ENCODE peak calls at places on chromosome 18, in four cellular contexts. N is A549, X is NCI-H1930, Y is right lobe of liver. T is an unnamed sample.

GRCh38 chr18:7870855-7871254 is 303.7 kb downstream of the PTPRM start:
- DNase-seq in N (peak; percentile 26), X (no peak), Y (no peak), T (no peak)

GRCh38 chr18:9156604-9157249 is 20.1 kb downstream of the ANKRD12 start:
- DNase-seq in N (no peak), X (no peak), Y (no peak), T (no peak)

GRCh38 chr18:6058941-6059340 is 163.6 kb upstream of the TMEM200C start:
- DNase-seq in N (no peak), X (no peak), Y (no peak), T (no peak)

GRCh38 chr18:75533954-75534353 is 106.5 kb upstream of the SMIM21 start:
- DNase-seq in N (no peak), X (no peak), Y (no peak), T (no peak)

GRCh38 chr18:31741096-31741735 is 19.5 kb downstream of the SLC25A52 start:
- DNase-seq in N (peak; percentile 27), X (no peak), Y (no peak), T (peak; percentile 30)

GRCh38 chr18:37658894-37659293 is 93.3 kb upstream of the CELF4 start:
- DNase-seq in N (no peak), X (no peak), Y (no peak), T (no peak)

GRCh38 chr18:44969214-44969842 is 288.6 kb downstream of the SETBP1 start:
- DNase-seq in N (no peak), X (no peak), Y (no peak), T (no peak)

GRCh38 chr18:79884963-79885728 is 66.3 kb downstream of the SLC66A2 start:
- DNase-seq in N (no peak), X (no peak), Y (no peak), T (no peak)

GRCh38 chr18:79577451-79578395 is 101.9 kb upstream of the CTDP1 start:
- DNase-seq in N (no peak), X (no peak), Y (peak; percentile 23), T (no peak)

GRCh38 chr18:34242739-34243138 is 18.0 kb upstream of the NOL4 start:
- DNase-seq in N (no peak), X (no peak), Y (no peak), T (no peak)

GRCh38 chr18:7038330-7038846 is 79.2 kb downstream of the LAMA1 start:
- DNase-seq in N (peak; percentile 24), X (no peak), Y (peak; percentile 38), T (no peak)

GRCh38 chr18:48546411-48546810 is 7.6 kb downstream of the CTIF start:
- DNase-seq in N (no peak), X (no peak), Y (no peak), T (no peak)

GRCh38 chr18:5066380-5066977 is 130.6 kb downstream of the AKAIN1 start:
- DNase-seq in N (peak; percentile 20), X (no peak), Y (no peak), T (no peak)

GRCh38 chr18:3775996-3776395 is 326.0 kb downstream of the TGIF1 start:
- DNase-seq in N (no peak), X (no peak), Y (no peak), T (no peak)

GRCh38 chr18:48649231-48649630 is 110.4 kb downstream of the CTIF start:
- DNase-seq in N (no peak), X (no peak), Y (no peak), T (no peak)

GRCh38 chr18:49225160-49225559 is 235.3 kb downstream of the DYM start:
- DNase-seq in N (no peak), X (no peak), Y (no peak), T (no peak)

GRCh38 chr18:79736230-79736629 is 56.6 kb downstream of the CTDP1 start:
- DNase-seq in N (no peak), X (no peak), Y (no peak), T (no peak)

GRCh38 chr18:23283933-23284430 is 148.7 kb downstream of the CABLES1 start:
- DNase-seq in N (peak; percentile 33), X (no peak), Y (no peak), T (no peak)

GRCh38 chr18:39795350-39795749 is 2159.7 kb upstream of the PIK3C3 start:
- DNase-seq in N (no peak), X (no peak), Y (no peak), T (no peak)

GRCh38 chr18:29164993-29165599 is 988.2 kb upstream of the CDH2 start:
- DNase-seq in N (peak; percentile 57), X (no peak), Y (no peak), T (no peak)

GRCh38 chr18:36589857-36590543 is 238.8 kb downstream of the TPGS2 start:
- DNase-seq in N (no peak), X (no peak), Y (no peak), T (no peak)

GRCh38 chr18:13374468-13375301 is 156.1 kb downstream of the LDLRAD4 start:
- DNase-seq in N (no peak), X (no peak), Y (no peak), T (no peak)

GRCh38 chr18:75350440-75350839 is 77.1 kb downstream of the SMIM21 start:
- DNase-seq in N (no peak), X (no peak), Y (no peak), T (no peak)

GRCh38 chr18:7321831-7322230 is 90.9 kb downstream of the LRRC30 start:
- DNase-seq in N (no peak), X (no peak), Y (no peak), T (no peak)

GRCh38 chr18:60675801-60676200 is 303.2 kb upstream of the MC4R start:
- DNase-seq in N (no peak), X (no peak), Y (no peak), T (peak; percentile 5)

GRCh38 chr18:74994502-74995403 is 214.2 kb downstream of the PTGR3 start:
- DNase-seq in N (no peak), X (no peak), Y (no peak), T (no peak)

GRCh38 chr18:3211236-3211992 is 8.4 kb downstream of the MYOM1 start:
- DNase-seq in N (no peak), X (no peak), Y (no peak), T (no peak)

GRCh38 chr18:47756364-47757016 is 174.0 kb downstream of the SMAD2 start:
- DNase-seq in N (peak; percentile 64), X (peak; percentile 58), Y (peak; percentile 62), T (peak; percentile 13)

GRCh38 chr18:57959278-57959677 is 84.7 kb upstream of the NEDD4L start:
- DNase-seq in N (peak; percentile 80), X (peak; percentile 37), Y (peak; percentile 54), T (no peak)

GRCh38 chr18:61333746-61334490 is 688 bp downstream of the CDH20 start:
- DNase-seq in N (no peak), X (peak; percentile 30), Y (no peak), T (no peak)

GRCh38 chr18:30999186-30999585 is 43.4 kb downstream of the DSC3 start:
- DNase-seq in N (no peak), X (no peak), Y (no peak), T (no peak)

GRCh38 chr18:644395-645004 is 13.0 kb upstream of the TYMS start:
- DNase-seq in N (no peak), X (no peak), Y (no peak), T (no peak)

GRCh38 chr18:4450065-4450676 is 4.9 kb downstream of the DLGAP1 start:
- DNase-seq in N (no peak), X (no peak), Y (no peak), T (no peak)

GRCh38 chr18:78713726-78714125 is 265.9 kb upstream of the SALL3 start:
- DNase-seq in N (no peak), X (no peak), Y (no peak), T (no peak)

GRCh38 chr18:8139971-8140406 is 469.2 kb upstream of the RAB12 start:
- DNase-seq in N (no peak), X (no peak), Y (no peak), T (no peak)

GRCh38 chr18:74251297-74252031 is 40.3 kb downstream of the CYB5A start:
- DNase-seq in N (peak; percentile 77), X (no peak), Y (no peak), T (no peak)

GRCh38 chr18:48878471-48878870 is 72.3 kb downstream of the SMAD7 start:
- DNase-seq in N (no peak), X (no peak), Y (no peak), T (no peak)

GRCh38 chr18:55236150-55236931 is 277.1 kb upstream of the CCDC68 start:
- DNase-seq in N (no peak), X (no peak), Y (no peak), T (no peak)

T was measured in NCI-H1048.